ENCODE peak calls at places on chromosomes 11 and 22, in five cellular contexts. One of them, this sample, is unnamed.
A peak's percentile ranks its signal among the peaks of the same experiment; 100 is the strongest.

GRCh38 chr11:27599217-27599616 is 92.6 kb upstream of the LIN7C start:
- DNase-seq in NCI-H460: no peak
- DNase-seq in activated CD8-positive, alpha-beta T cell treated with anti-CD3 and anti-CD28 coated beads for 36 hours: no peak
- DNase-seq in activated CD4-positive, alpha-beta T cell treated with anti-CD3 and anti-CD28 coated beads, Interleukin-2, amount 10 ng/mL, durations not matched to agents 24 days and 14 days: no peak
- DNase-seq in BJ: no peak
- DNase-seq in this sample: peak; percentile 40

GRCh38 chr11:113998574-113998973 is 23.7 kb downstream of the HTR3A start:
- DNase-seq in NCI-H460: no peak
- DNase-seq in activated CD8-positive, alpha-beta T cell treated with anti-CD3 and anti-CD28 coated beads for 36 hours: no peak
- DNase-seq in activated CD4-positive, alpha-beta T cell treated with anti-CD3 and anti-CD28 coated beads, Interleukin-2, amount 10 ng/mL, durations not matched to agents 24 days and 14 days: no peak
- DNase-seq in BJ: no peak
- DNase-seq in this sample: no peak

GRCh38 chr11:20739004-20739612 is 69.7 kb downstream of the NELL1 start:
- DNase-seq in NCI-H460: no peak
- DNase-seq in activated CD8-positive, alpha-beta T cell treated with anti-CD3 and anti-CD28 coated beads for 36 hours: no peak
- DNase-seq in activated CD4-positive, alpha-beta T cell treated with anti-CD3 and anti-CD28 coated beads, Interleukin-2, amount 10 ng/mL, durations not matched to agents 24 days and 14 days: no peak
- DNase-seq in BJ: no peak
- DNase-seq in this sample: no peak

GRCh38 chr11:112255075-112255739 is 5.5 kb downstream of the PLET1 start:
- DNase-seq in NCI-H460: peak; percentile 59
- DNase-seq in activated CD8-positive, alpha-beta T cell treated with anti-CD3 and anti-CD28 coated beads for 36 hours: no peak
- DNase-seq in activated CD4-positive, alpha-beta T cell treated with anti-CD3 and anti-CD28 coated beads, Interleukin-2, amount 10 ng/mL, durations not matched to agents 24 days and 14 days: no peak
- DNase-seq in BJ: no peak
- DNase-seq in this sample: peak; percentile 16

GRCh38 chr11:118074785-118075184 is 2.1 kb upstream of the TMPRSS4 start:
- DNase-seq in NCI-H460: no peak
- DNase-seq in activated CD8-positive, alpha-beta T cell treated with anti-CD3 and anti-CD28 coated beads for 36 hours: no peak
- DNase-seq in activated CD4-positive, alpha-beta T cell treated with anti-CD3 and anti-CD28 coated beads, Interleukin-2, amount 10 ng/mL, durations not matched to agents 24 days and 14 days: no peak
- DNase-seq in BJ: no peak
- DNase-seq in this sample: no peak

GRCh38 chr11:6604081-6604626 is 580 bp downstream of the ILK start:
- DNase-seq in NCI-H460: no peak
- DNase-seq in activated CD8-positive, alpha-beta T cell treated with anti-CD3 and anti-CD28 coated beads for 36 hours: peak; percentile 75
- DNase-seq in activated CD4-positive, alpha-beta T cell treated with anti-CD3 and anti-CD28 coated beads, Interleukin-2, amount 10 ng/mL, durations not matched to agents 24 days and 14 days: peak; percentile 86
- DNase-seq in BJ: no peak
- DNase-seq in this sample: peak; percentile 49

GRCh38 chr11:75873417-75874148 is 58.6 kb downstream of the UVRAG start:
- DNase-seq in NCI-H460: no peak
- DNase-seq in activated CD8-positive, alpha-beta T cell treated with anti-CD3 and anti-CD28 coated beads for 36 hours: no peak
- DNase-seq in activated CD4-positive, alpha-beta T cell treated with anti-CD3 and anti-CD28 coated beads, Interleukin-2, amount 10 ng/mL, durations not matched to agents 24 days and 14 days: no peak
- DNase-seq in BJ: no peak
- DNase-seq in this sample: no peak

GRCh38 chr11:133708547-133709051 is 136.7 kb downstream of the SPATA19 start:
- DNase-seq in NCI-H460: no peak
- DNase-seq in activated CD8-positive, alpha-beta T cell treated with anti-CD3 and anti-CD28 coated beads for 36 hours: no peak
- DNase-seq in activated CD4-positive, alpha-beta T cell treated with anti-CD3 and anti-CD28 coated beads, Interleukin-2, amount 10 ng/mL, durations not matched to agents 24 days and 14 days: no peak
- DNase-seq in BJ: no peak
- DNase-seq in this sample: no peak

GRCh38 chr22:19816372-19817119 is 38.1 kb downstream of the GNB1L start:
- DNase-seq in NCI-H460: no peak
- DNase-seq in activated CD8-positive, alpha-beta T cell treated with anti-CD3 and anti-CD28 coated beads for 36 hours: no peak
- DNase-seq in activated CD4-positive, alpha-beta T cell treated with anti-CD3 and anti-CD28 coated beads, Interleukin-2, amount 10 ng/mL, durations not matched to agents 24 days and 14 days: no peak
- DNase-seq in BJ: no peak
- DNase-seq in this sample: no peak

GRCh38 chr11:60912851-60913550 is 957 bp upstream of the TMEM109 start:
- DNase-seq in NCI-H460: no peak
- DNase-seq in activated CD8-positive, alpha-beta T cell treated with anti-CD3 and anti-CD28 coated beads for 36 hours: no peak
- DNase-seq in activated CD4-positive, alpha-beta T cell treated with anti-CD3 and anti-CD28 coated beads, Interleukin-2, amount 10 ng/mL, durations not matched to agents 24 days and 14 days: no peak
- DNase-seq in BJ: no peak
- DNase-seq in this sample: no peak

GRCh38 chr11:66337103-66337899 is 1.1 kb upstream of the RIN1 start:
- DNase-seq in NCI-H460: no peak
- DNase-seq in activated CD8-positive, alpha-beta T cell treated with anti-CD3 and anti-CD28 coated beads for 36 hours: no peak
- DNase-seq in activated CD4-positive, alpha-beta T cell treated with anti-CD3 and anti-CD28 coated beads, Interleukin-2, amount 10 ng/mL, durations not matched to agents 24 days and 14 days: peak; percentile 57
- DNase-seq in BJ: no peak
- DNase-seq in this sample: no peak

GRCh38 chr11:796565-797299 is 1.3 kb downstream of the SLC25A22 start:
- DNase-seq in NCI-H460: no peak
- DNase-seq in activated CD8-positive, alpha-beta T cell treated with anti-CD3 and anti-CD28 coated beads for 36 hours: no peak
- DNase-seq in activated CD4-positive, alpha-beta T cell treated with anti-CD3 and anti-CD28 coated beads, Interleukin-2, amount 10 ng/mL, durations not matched to agents 24 days and 14 days: no peak
- DNase-seq in BJ: no peak
- DNase-seq in this sample: no peak

This sample was measured in Caki2.